ENCODE peak calls at places on chromosomes 2 and 18, in seven cellular contexts. One of them, this sample, is unnamed.

GRCh38 chr2:241774419-241775222 is 2.0 kb upstream of the GAL3ST2 start:
- DNase-seq in cardiac muscle cell: peak
- DNase-seq in HAP-1: no peak
- DNase-seq in K562: no peak
- DNase-seq in tibial artery: peak
- DNase-seq in AG09309: peak
- DNase-seq in AG10803: peak
- DNase-seq in this sample: peak

GRCh38 chr18:79947054-79947755 is 4.2 kb downstream of the SLC66A2 start:
- DNase-seq in AG09309: no peak
- DNase-seq in AG10803: peak
- DNase-seq in cardiac muscle cell: no peak
- DNase-seq in K562: no peak
- DNase-seq in tibial artery: peak
- DNase-seq in HAP-1: no peak
- DNase-seq in this sample: no peak

GRCh38 chr18:79809482-79810192 is 11.9 kb downstream of the KCNG2 start:
- DNase-seq in AG09309: no peak
- DNase-seq in cardiac muscle cell: no peak
- DNase-seq in K562: no peak
- DNase-seq in tibial artery: no peak
- DNase-seq in HAP-1: no peak
- DNase-seq in AG10803: no peak
- DNase-seq in this sample: no peak

GRCh38 chr2:86770816-86771215 is 19.9 kb downstream of the CD8A start:
- DNase-seq in K562: no peak
- DNase-seq in tibial artery: no peak
- DNase-seq in AG10803: no peak
- DNase-seq in AG09309: no peak
- DNase-seq in HAP-1: no peak
- DNase-seq in cardiac muscle cell: no peak
- DNase-seq in this sample: no peak

GRCh38 chr2:178845565-178846457 is 38.6 kb upstream of the TTN start:
- DNase-seq in tibial artery: no peak
- DNase-seq in HAP-1: no peak
- DNase-seq in cardiac muscle cell: peak
- DNase-seq in AG09309: peak
- DNase-seq in AG10803: peak
- DNase-seq in K562: no peak
- DNase-seq in this sample: peak

GRCh38 chr2:217327981-217328760 is 468.3 kb upstream of the TNP1 start:
- DNase-seq in AG10803: no peak
- DNase-seq in tibial artery: no peak
- DNase-seq in AG09309: no peak
- DNase-seq in HAP-1: no peak
- DNase-seq in K562: no peak
- DNase-seq in cardiac muscle cell: no peak
- DNase-seq in this sample: no peak

GRCh38 chr2:21003572-21004180 is 40.2 kb downstream of the APOB start:
- DNase-seq in HAP-1: no peak
- DNase-seq in tibial artery: no peak
- DNase-seq in AG09309: no peak
- DNase-seq in cardiac muscle cell: no peak
- DNase-seq in K562: no peak
- DNase-seq in AG10803: no peak
- DNase-seq in this sample: no peak

GRCh38 chr2:119753041-119753929 is 6.4 kb upstream of the PTPN4 start:
- DNase-seq in AG09309: no peak
- DNase-seq in cardiac muscle cell: peak
- DNase-seq in HAP-1: peak
- DNase-seq in tibial artery: no peak
- DNase-seq in AG10803: peak
- DNase-seq in K562: peak
- DNase-seq in this sample: peak

GRCh38 chr2:158967114-158967730 is 1.2 kb upstream of the TANC1 start:
- DNase-seq in cardiac muscle cell: no peak
- DNase-seq in AG09309: no peak
- DNase-seq in tibial artery: peak
- DNase-seq in AG10803: no peak
- DNase-seq in HAP-1: peak
- DNase-seq in K562: no peak
- DNase-seq in this sample: peak
- H3K4me3 ChIP-seq in cardiac muscle cell: peak
- H3K4me3 ChIP-seq in AG09309: peak
- H3K4me3 ChIP-seq in tibial artery: peak
- H3K4me3 ChIP-seq in AG10803: peak
- H3K4me3 ChIP-seq in HAP-1: peak
- H3K4me3 ChIP-seq in K562: no peak
- H3K4me3 ChIP-seq in this sample: peak

DNA sequence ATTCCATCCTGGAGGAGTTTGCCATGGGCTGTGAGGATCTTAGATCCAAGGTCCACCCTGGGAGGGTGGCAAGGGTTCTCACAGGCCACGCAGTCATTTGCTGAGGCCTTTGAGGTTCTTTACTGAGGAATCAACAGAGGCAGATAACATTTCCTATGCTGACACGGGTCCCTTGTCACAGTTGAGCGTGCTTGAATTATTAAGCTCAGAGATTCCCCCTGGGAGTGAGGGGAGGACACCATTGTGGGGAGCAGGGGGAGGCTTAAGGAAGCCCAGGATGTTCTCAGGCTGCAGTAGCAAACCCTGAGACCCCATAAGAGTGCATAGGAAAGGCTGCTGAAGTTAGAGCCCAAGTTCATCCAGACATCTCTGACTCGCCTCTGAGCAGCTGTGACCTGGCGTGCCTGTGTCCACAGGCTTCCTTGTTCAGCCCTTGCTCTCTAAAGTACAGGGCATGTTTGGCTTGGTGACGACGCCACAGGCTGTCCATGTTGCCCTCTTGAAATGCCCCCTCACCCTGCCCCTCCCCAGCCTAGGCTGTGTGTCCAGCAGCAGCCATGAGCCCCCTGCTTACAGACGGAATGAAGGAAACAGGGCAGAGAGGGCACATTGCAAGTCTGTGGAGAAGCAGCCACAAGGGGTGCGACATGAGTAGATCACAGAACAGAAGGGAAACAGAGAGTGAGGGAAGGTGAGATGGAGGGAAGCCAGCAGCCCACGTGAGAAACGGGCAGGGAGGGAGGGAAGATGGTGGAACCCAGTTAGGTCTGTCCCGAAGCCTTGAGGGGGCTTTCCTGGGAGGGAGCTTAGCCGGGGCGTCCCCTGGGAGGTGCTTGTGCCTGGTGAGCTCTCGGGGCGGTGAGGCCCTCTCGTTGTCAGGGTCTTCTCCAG is 34.0 kb downstream of the NAPG start:
- DNase-seq in AG09309: no peak
- DNase-seq in AG10803: no peak
- DNase-seq in cardiac muscle cell: no peak
- DNase-seq in tibial artery: no peak
- DNase-seq in HAP-1: no peak
- DNase-seq in K562: peak
- DNase-seq in this sample: peak
- H3K4me3 ChIP-seq in AG09309: peak
- H3K4me3 ChIP-seq in AG10803: peak
- H3K4me3 ChIP-seq in cardiac muscle cell: no peak
- H3K4me3 ChIP-seq in tibial artery: peak
- H3K4me3 ChIP-seq in HAP-1: no peak
- H3K4me3 ChIP-seq in K562: no peak
- H3K4me3 ChIP-seq in this sample: peak

DNA sequence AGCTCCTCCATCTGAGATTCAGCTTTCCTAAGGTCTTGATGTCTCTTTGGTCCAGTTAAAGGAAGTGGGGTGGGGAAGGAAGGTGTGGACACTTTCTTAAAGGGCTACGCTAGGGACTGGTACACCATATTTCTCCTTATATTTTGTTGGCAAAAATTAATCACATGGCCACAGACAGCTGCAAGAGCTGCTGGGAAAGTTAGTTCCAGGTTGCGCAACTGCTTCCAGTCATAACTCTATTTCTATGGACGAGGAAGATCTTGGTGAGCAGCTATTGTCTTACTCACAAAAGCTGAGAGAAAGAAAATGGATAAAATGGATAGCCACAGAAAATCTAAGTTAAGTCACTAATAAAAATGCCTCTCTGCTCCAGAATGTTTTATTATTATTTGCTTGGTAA is 60.7 kb upstream of the PPM1B start:
- DNase-seq in AG10803: peak
- DNase-seq in AG09309: no peak
- DNase-seq in HAP-1: no peak
- DNase-seq in K562: no peak
- DNase-seq in cardiac muscle cell: peak
- DNase-seq in tibial artery: no peak
- DNase-seq in this sample: no peak
- H3K4me3 ChIP-seq in AG10803: no peak
- H3K4me3 ChIP-seq in AG09309: no peak
- H3K4me3 ChIP-seq in HAP-1: no peak
- H3K4me3 ChIP-seq in K562: no peak
- H3K4me3 ChIP-seq in cardiac muscle cell: no peak
- H3K4me3 ChIP-seq in tibial artery: no peak
- H3K4me3 ChIP-seq in this sample: no peak

GRCh38 chr2:235496239-235496621 is 2.4 kb downstream of the AGAP1 start:
- DNase-seq in tibial artery: no peak
- DNase-seq in AG10803: peak
- DNase-seq in cardiac muscle cell: no peak
- DNase-seq in AG09309: no peak
- DNase-seq in HAP-1: no peak
- DNase-seq in K562: no peak
- DNase-seq in this sample: no peak
- H3K4me3 ChIP-seq in tibial artery: no peak
- H3K4me3 ChIP-seq in AG10803: no peak
- H3K4me3 ChIP-seq in cardiac muscle cell: no peak
- H3K4me3 ChIP-seq in AG09309: no peak
- H3K4me3 ChIP-seq in HAP-1: no peak
- H3K4me3 ChIP-seq in K562: peak
- H3K4me3 ChIP-seq in this sample: no peak